ENCODE peak calls at places on chromosome 19, in six cellular contexts. Z is K562, O is GM12878, A is SK-N-SH, H is H1, I is HepG2. U is an unnamed sample.

GRCh38 chr19:42441047-42441440 is 1.7 kb downstream of the CXCL17 start:
- DNase-seq in Z (no peak), O (no peak), A (no peak), H (no peak), I (peak), U (peak)

GRCh38 chr19:10105241-10106099 is 692 bp upstream of the PPAN start:
- DNase-seq in Z (peak), O (peak), A (no peak), H (no peak), I (no peak), U (peak)

GRCh38 chr19:54521022-54521859 is 18.6 kb downstream of the LAIR2 start:
- DNase-seq in Z (no peak), O (peak), A (no peak), H (no peak), I (no peak), U (peak)

GRCh38 chr19:38389101-38389925 is 816 bp downstream of the SPRED3 start:
- DNase-seq in Z (no peak), O (no peak), A (peak), H (no peak), I (no peak), U (no peak)

GRCh38 chr19:8075158-8076086 is 22.9 kb downstream of the CCL25 start:
- DNase-seq in Z (no peak), O (no peak), A (peak), H (no peak), I (no peak), U (no peak)

GRCh38 chr19:658916-659839 is 3.8 kb downstream of the RNF126 start:
- DNase-seq in Z (peak), O (no peak), A (no peak), H (no peak), I (no peak), U (no peak)

GRCh38 chr19:4983346-4984105 is 14.6 kb downstream of the KDM4B start:
- DNase-seq in Z (no peak), O (no peak), A (no peak), H (no peak), I (no peak), U (no peak)

GRCh38 chr19:7194566-7194965 is 99.6 kb downstream of the INSR start:
- DNase-seq in Z (no peak), O (no peak), A (no peak), H (no peak), I (no peak), U (no peak)

GRCh38 chr19:41564515-41565383 is 11.2 kb upstream of the CEACAM21 start:
- DNase-seq in Z (no peak), O (no peak), A (peak), H (no peak), I (no peak), U (no peak)

GRCh38 chr19:50994129-50994528 is 7.3 kb downstream of the KLK8 start:
- DNase-seq in Z (peak), O (peak), A (no peak), H (no peak), I (no peak), U (no peak)

GRCh38 chr19:5571777-5572176 is 4.0 kb upstream of the TINCR start:
- DNase-seq in Z (no peak), O (no peak), A (no peak), H (no peak), I (no peak), U (no peak)

GRCh38 chr19:12035220-12036172 is at the start of gene ZNF433:
- DNase-seq in Z (peak), O (no peak), A (peak), H (peak), I (peak), U (no peak)

GRCh38 chr19:1027953-1028902 is 1.8 kb downstream of the CNN2 start:
- DNase-seq in Z (peak), O (no peak), A (peak), H (no peak), I (peak), U (peak)

GRCh38 chr19:19655051-19655594 is 8.4 kb downstream of the ATP13A1 start:
- DNase-seq in Z (no peak), O (no peak), A (peak), H (no peak), I (no peak), U (no peak)

GRCh38 chr19:19657397-19657783 is 6.1 kb downstream of the ATP13A1 start:
- DNase-seq in Z (no peak), O (no peak), A (peak), H (no peak), I (no peak), U (no peak)

GRCh38 chr19:19655641-19656343 is 7.7 kb downstream of the ATP13A1 start:
- DNase-seq in Z (no peak), O (no peak), A (peak), H (no peak), I (no peak), U (no peak)

GRCh38 chr19:19654441-19654840 is 9.0 kb downstream of the ATP13A1 start:
- DNase-seq in Z (no peak), O (no peak), A (no peak), H (no peak), I (no peak), U (no peak)

DNA sequence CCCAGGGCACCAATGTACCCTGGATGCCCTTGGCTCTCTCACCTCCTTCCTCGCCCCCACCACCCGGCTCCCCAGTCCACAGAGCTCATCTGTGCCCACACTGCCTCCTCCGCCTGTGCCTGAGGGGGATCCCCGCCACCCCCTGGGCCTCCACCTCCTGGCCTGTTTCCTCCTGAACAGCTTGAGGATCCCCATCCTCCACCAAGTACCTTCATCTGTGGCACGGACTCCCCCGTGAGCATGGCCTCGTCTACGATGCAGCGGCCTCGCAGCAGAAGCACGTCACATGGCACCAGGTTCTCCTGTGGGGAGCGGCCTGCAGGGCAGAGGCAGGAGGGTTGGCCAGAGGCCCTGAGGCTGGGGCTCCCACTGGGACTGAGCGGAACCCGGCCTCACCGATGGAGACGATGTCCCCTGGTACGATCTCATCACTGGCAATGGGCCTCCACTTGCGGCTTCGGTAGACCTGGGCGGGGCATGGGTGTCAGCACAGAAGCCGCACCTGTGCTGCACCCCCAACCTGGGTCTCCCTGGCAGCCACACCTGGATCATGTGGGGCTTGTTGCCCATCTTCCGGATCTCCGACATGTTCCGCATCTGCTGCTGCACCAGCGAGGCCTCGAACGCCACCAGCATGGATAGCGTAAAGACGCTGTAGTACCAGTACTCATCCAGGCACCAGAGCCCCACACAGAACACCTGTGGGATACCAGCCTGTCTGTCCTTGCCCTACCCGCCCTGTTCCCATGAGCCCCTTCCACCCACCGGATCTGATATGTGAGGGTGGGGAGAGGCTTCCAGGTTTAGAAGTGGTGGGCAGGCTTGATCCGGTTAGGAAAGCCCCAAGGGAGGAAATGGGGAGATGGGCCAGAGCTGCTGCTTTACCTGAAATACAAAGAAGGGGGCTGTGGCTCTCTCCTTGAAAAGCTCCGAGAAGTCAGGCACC is 6.8 kb downstream of the ATP13A1 start:
- DNase-seq in Z (no peak), O (no peak), A (peak), H (no peak), I (no peak), U (no peak)
- TF ChIP-seq GABPA in Z (no peak), O (no peak), A (no peak), H (no peak), I (no peak), U (no peak)

DNA sequence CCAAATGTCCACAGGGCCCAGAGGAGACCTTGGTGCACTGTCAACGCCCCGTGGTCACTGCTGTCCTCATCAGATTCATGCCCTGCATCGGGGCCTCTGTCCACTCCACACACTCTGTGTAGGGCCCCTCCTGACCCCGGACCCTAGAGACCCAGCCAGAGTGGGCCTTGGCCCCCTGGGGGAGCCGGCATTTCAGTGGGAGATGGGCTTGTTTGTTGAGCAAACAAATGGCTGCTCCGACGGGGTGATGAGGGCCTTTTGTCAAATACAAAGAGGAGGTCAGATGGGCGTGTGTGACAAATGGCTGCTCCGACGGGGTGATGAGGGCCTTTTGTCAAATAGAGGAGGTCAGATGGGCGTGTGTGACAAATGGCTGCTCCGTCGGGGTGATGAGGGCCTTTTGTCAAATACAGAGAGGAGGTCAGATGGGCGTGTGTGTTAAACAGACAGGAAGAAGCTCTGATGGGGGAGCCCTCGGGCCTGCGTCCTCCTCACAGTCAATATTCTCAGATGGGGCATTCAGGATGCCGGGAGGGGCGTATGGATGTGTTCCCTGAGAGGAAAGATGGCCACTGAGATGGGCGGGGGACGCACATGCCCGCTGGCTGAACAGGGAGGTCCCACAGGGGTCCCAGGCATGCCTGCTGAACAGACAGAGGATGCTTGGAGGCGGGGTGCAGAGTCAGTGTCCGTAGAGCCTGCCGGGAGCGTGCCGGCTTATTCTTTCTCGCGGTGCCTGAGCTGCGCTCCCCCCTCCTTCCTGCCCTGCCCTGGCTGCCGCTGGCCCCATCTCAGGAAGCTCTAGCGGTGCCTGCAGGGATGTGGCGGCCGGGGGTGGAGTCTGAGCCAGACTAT is 36.3 kb downstream of the SMIM24 start:
- DNase-seq in Z (no peak), O (no peak), A (peak), H (no peak), I (peak), U (no peak)
- TF ChIP-seq POLR2AphosphoS5 in Z (no peak), O (no peak), A (no peak), H (peak), I (no peak), U (no peak)

GRCh38 chr19:45632468-45633196 is 6.6 kb downstream of the EML2 start:
- DNase-seq in Z (peak), O (no peak), A (peak), H (no peak), I (no peak), U (no peak)

GRCh38 chr19:45636275-45636674 is 2.9 kb downstream of the EML2 start:
- DNase-seq in Z (peak), O (no peak), A (no peak), H (no peak), I (no peak), U (no peak)

GRCh38 chr19:45629704-45630103 is 9.5 kb downstream of the EML2 start:
- DNase-seq in Z (no peak), O (no peak), A (no peak), H (no peak), I (no peak), U (no peak)

GRCh38 chr19:45630463-45630862 is 8.7 kb downstream of the EML2 start:
- DNase-seq in Z (no peak), O (peak), A (peak), H (no peak), I (no peak), U (no peak)
- TF ChIP-seq GABPA in Z (no peak), O (no peak), A (no peak), H (no peak), I (no peak), U (no peak)

DNA sequence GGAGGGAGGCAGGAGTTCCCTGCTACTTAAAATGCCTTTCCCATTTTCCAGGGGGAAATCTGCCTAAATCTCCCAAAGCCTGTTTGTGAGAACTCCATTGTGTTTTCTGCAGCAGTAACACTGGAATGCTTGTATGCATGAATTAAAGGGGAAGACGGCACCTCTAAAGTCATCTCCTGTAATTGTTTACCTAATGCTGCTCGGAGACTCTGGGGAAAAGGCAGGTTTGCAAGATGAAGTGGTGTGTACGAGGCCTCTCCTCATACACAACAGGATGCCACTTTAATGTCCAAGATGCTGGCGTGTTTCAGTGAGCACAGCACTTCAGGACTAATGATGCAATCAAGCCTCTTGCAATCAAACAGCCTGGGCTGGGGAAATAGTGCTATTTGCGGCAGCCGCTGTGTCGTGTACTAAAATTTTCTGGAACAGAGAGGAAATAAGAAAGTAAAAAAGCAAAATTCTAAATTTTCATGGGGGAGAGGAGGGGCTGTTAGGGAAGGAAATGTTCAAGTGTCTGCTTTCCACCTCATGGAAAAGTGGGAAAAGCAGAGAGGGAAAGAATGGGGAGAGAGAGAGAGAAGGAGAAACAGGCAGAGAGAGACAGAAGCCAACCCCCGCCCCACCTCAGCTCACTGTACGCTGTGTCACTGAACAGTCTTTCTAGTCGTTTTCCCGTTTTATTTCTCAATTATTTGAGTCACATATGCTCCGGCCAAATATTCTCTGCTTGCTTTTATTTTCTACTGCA is 32.9 kb downstream of the TSHZ3 start:
- DNase-seq in Z (no peak), O (no peak), A (no peak), H (no peak), I (no peak), U (peak)
- TF ChIP-seq POLR2AphosphoS5 in Z (no peak), O (no peak), A (no peak), H (no peak), I (no peak), U (peak)

GRCh38 chr19:14012378-14012915 is 6.3 kb upstream of the RFX1 start:
- DNase-seq in Z (no peak), O (no peak), A (no peak), H (no peak), I (no peak), U (no peak)
- TF ChIP-seq GABPA in Z (no peak), O (no peak), A (no peak), H (no peak), I (no peak), U (no peak)

GRCh38 chr19:31378404-31378803 is 29.2 kb upstream of the TSHZ3 start:
- DNase-seq in Z (no peak), O (no peak), A (peak), H (no peak), I (peak), U (no peak)
- TF ChIP-seq POLR2AphosphoS5 in Z (no peak), O (no peak), A (peak), H (no peak), I (no peak), U (no peak)